ENCODE peak calls at places on chromosome 13, in ten cellular contexts. F, S, W, T, O, L, G, P, Q and X are unnamed samples.

GRCh38 chr13:95188128-95188527 is 113.1 kb downstream of the ABCC4 start:
- DNase-seq in F (no peak), S (no peak), W (no peak), T (no peak), O (no peak), L (no peak), G (no peak), P (no peak), Q (no peak), X (no peak)

GRCh38 chr13:23766939-23767338 is 122.3 kb downstream of the MIPEP start:
- DNase-seq in F (no peak), S (no peak), W (no peak), T (no peak), O (no peak), L (no peak), G (no peak), P (no peak), Q (no peak), X (no peak)

GRCh38 chr13:46866150-46866549 is 30.7 kb downstream of the HTR2A start:
- DNase-seq in F (peak; percentile 17), S (peak; percentile 35), W (peak; percentile 20), T (no peak), O (peak; percentile 90), L (peak; percentile 8), G (peak; percentile 24), P (peak; percentile 22), Q (peak; percentile 49), X (peak; percentile 52)

GRCh38 chr13:110816500-110816899 is 98.4 kb downstream of the ANKRD10 start:
- DNase-seq in F (no peak), S (no peak), W (no peak), T (no peak), O (no peak), L (no peak), G (no peak), P (no peak), Q (no peak), X (no peak)

GRCh38 chr13:112245959-112246358 is 130.2 kb upstream of the SPACA7 start:
- DNase-seq in F (no peak), S (no peak), W (no peak), T (no peak), O (no peak), L (no peak), G (no peak), P (no peak), Q (no peak), X (no peak)

GRCh38 chr13:109088528-109088927 is 459.1 kb downstream of the MYO16 start:
- DNase-seq in F (no peak), S (no peak), W (no peak), T (no peak), O (no peak), L (no peak), G (no peak), P (no peak), Q (no peak), X (no peak)

GRCh38 chr13:96500953-96501352 is 411.0 kb downstream of the HS6ST3 start:
- DNase-seq in F (no peak), S (no peak), W (no peak), T (no peak), O (no peak), L (no peak), G (no peak), P (no peak), Q (peak; percentile 4), X (no peak)

GRCh38 chr13:40235160-40235796 is 431.2 kb downstream of the FOXO1 start:
- DNase-seq in F (no peak), S (no peak), W (no peak), T (no peak), O (peak; percentile 57), L (no peak), G (no peak), P (no peak), Q (no peak), X (no peak)

GRCh38 chr13:69935043-69935442 is 172.6 kb upstream of the ATXN8OS start:
- DNase-seq in F (no peak), S (no peak), W (no peak), T (no peak), O (no peak), L (no peak), G (no peak), P (no peak), Q (peak; percentile 46), X (no peak)

GRCh38 chr13:105035092-105035491 is 1500.4 kb downstream of the EFNB2 start:
- DNase-seq in F (no peak), S (no peak), W (no peak), T (no peak), O (no peak), L (no peak), G (no peak), P (no peak), Q (no peak), X (no peak)

GRCh38 chr13:112434937-112435523 is 58.9 kb downstream of the SPACA7 start:
- DNase-seq in F (no peak), S (no peak), W (no peak), T (no peak), O (no peak), L (no peak), G (no peak), P (no peak), Q (no peak), X (no peak)

GRCh38 chr13:29509999-29510586 is 85.4 kb downstream of the SLC7A1 start:
- DNase-seq in F (no peak), S (no peak), W (peak; percentile 50), T (no peak), O (no peak), L (no peak), G (no peak), P (no peak), Q (no peak), X (no peak)

GRCh38 chr13:32426981-32427851 is 714 bp downstream of the N4BP2L1 start:
- DNase-seq in F (no peak), S (peak; percentile 61), W (peak; percentile 23), T (peak; percentile 72), O (no peak), L (peak; percentile 69), G (peak; percentile 51), P (peak; percentile 77), Q (peak; percentile 76), X (no peak)

GRCh38 chr13:35266412-35266811 is 210.1 kb downstream of the MAB21L1 start:
- DNase-seq in F (no peak), S (no peak), W (no peak), T (no peak), O (no peak), L (no peak), G (no peak), P (no peak), Q (no peak), X (no peak)

GRCh38 chr13:109630281-109630680 is 156.1 kb downstream of the IRS2 start:
- DNase-seq in F (no peak), S (no peak), W (no peak), T (no peak), O (peak; percentile 50), L (no peak), G (no peak), P (no peak), Q (no peak), X (no peak)

GRCh38 chr13:19888799-19889198 is 25.4 kb upstream of the ZMYM5 start:
- DNase-seq in F (no peak), S (no peak), W (peak; percentile 38), T (no peak), O (peak; percentile 30), L (no peak), G (no peak), P (no peak), Q (no peak), X (no peak)

GRCh38 chr13:36850790-36851438 is 31.9 kb downstream of the RFXAP start:
- DNase-seq in F (no peak), S (no peak), W (no peak), T (no peak), O (no peak), L (peak; percentile 14), G (peak; percentile 30), P (peak; percentile 74), Q (peak; percentile 8), X (no peak)

GRCh38 chr13:39016789-39017188 is 21.1 kb downstream of the PROSER1 start:
- DNase-seq in F (no peak), S (no peak), W (peak; percentile 36), T (no peak), O (peak; percentile 24), L (peak; percentile 5), G (peak; percentile 21), P (no peak), Q (peak; percentile 58), X (no peak)
- TF ChIP-seq CTCF in F (peak; percentile 17), S (no peak), W (peak; percentile 62), T (peak; percentile 31), O (peak; percentile 46), L (peak; percentile 54), G (peak; percentile 61), P (peak; percentile 21), Q (peak; percentile 57), X (peak; percentile 27)

GRCh38 chr13:67369895-67370660 is 139.9 kb upstream of the PCDH9 start:
- DNase-seq in F (no peak), S (no peak), W (peak; percentile 97), T (no peak), O (peak; percentile 77), L (no peak), G (no peak), P (no peak), Q (no peak), X (no peak)

GRCh38 chr13:67367385-67367784 is 137.2 kb upstream of the PCDH9 start:
- DNase-seq in F (no peak), S (no peak), W (no peak), T (no peak), O (no peak), L (no peak), G (no peak), P (no peak), Q (no peak), X (no peak)

GRCh38 chr13:67366533-67366932 is 136.4 kb upstream of the PCDH9 start:
- DNase-seq in F (no peak), S (no peak), W (peak; percentile 29), T (no peak), O (no peak), L (no peak), G (no peak), P (no peak), Q (no peak), X (no peak)
- TF ChIP-seq CTCF in F (no peak), S (no peak), W (peak; percentile 26), T (no peak), O (peak; percentile 3), L (no peak), G (peak; percentile 35), P (no peak), Q (no peak), X (no peak)

DNA sequence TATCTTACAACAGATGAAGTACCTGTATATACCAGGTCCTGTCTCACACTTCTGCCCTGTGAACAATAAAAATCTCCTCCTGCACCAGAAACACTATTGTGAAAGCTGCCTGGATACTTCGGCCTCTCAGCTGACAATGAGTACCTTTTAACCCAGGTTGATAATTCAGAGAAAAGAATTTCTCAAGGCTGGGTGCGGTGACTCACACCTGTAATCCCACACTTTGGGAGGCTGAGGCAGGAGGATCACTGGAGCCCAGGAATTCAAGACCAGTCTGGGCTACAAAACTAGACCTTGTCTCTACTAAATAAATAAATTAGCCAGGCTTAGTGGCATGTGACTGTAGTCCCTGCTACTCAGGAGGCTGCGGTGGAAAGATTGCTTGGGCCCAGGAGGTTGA is 65.3 kb upstream of the TM9SF2 start:
- DNase-seq in F (no peak), S (no peak), W (no peak), T (no peak), O (no peak), L (no peak), G (no peak), P (no peak), Q (no peak), X (no peak)
- TF ChIP-seq CTCF in F (no peak), S (no peak), W (no peak), T (no peak), O (no peak), L (no peak), G (no peak), P (no peak), Q (no peak), X (no peak)

GRCh38 chr13:107203146-107203847 is 635.4 kb upstream of the ARGLU1 start:
- DNase-seq in F (peak; percentile 19), S (no peak), W (no peak), T (no peak), O (no peak), L (peak; percentile 30), G (peak; percentile 53), P (peak; percentile 43), Q (peak; percentile 19), X (no peak)
- TF ChIP-seq CTCF in F (peak; percentile 52), S (peak; percentile 15), W (peak; percentile 51), T (no peak), O (peak; percentile 55), L (peak; percentile 51), G (peak; percentile 47), P (peak; percentile 51), Q (peak; percentile 43), X (peak; percentile 29)